ENCODE peak calls at places on chromosomes 11 and 22, in six cellular contexts. C is KBM-7; Q is RWPE1; O is HT-29; L is neuronal stem cell; T is stimulated activated CD4-positive, alpha-beta T cell treated with anti-CD3 and anti-CD28 coated beads, Interleukin-12 subunit alpha, Interleukin-12 subunit beta, amount 100 ng/mL, for 24 hours. P is an unnamed sample.

GRCh38 chr22:44383652-44384562 is 71.2 kb upstream of the SHISAL1 start:
- DNase-seq in T (no peak), Q (no peak), L (no peak), O (no peak), C (no peak), P (no peak)

GRCh38 chr11:76524919-76525318 is 80.1 kb downstream of the EMSY start:
- DNase-seq in L (no peak), T (no peak), C (no peak), O (peak), Q (peak), P (no peak)

GRCh38 chr11:121578216-121579063 is 125.7 kb upstream of the SORL1-AS1 start:
- DNase-seq in C (peak), L (no peak), T (no peak), O (no peak), Q (no peak), P (no peak)

GRCh38 chr22:37462426-37462825 is 23.8 kb downstream of the MFNG start:
- DNase-seq in C (no peak), T (no peak), O (no peak), L (no peak), Q (no peak), P (no peak)

GRCh38 chr11:127454856-127455255 is 454.3 kb upstream of the KIRREL3 start:
- DNase-seq in T (no peak), Q (no peak), O (no peak), L (no peak), C (no peak), P (no peak)

GRCh38 chr11:73140213-73141030 is 1.7 kb downstream of the FCHSD2 start:
- DNase-seq in Q (peak), O (peak), T (no peak), L (peak), C (peak), P (no peak)

GRCh38 chr22:46931414-46931813 is 169.0 kb downstream of the TBC1D22A start:
- DNase-seq in L (no peak), O (peak), C (no peak), T (no peak), Q (peak), P (no peak)

GRCh38 chr11:72036687-72037086 is 38.0 kb downstream of the IL18BP start:
- DNase-seq in Q (no peak), L (no peak), C (no peak), O (no peak), T (no peak), P (no peak)

GRCh38 chr11:85749287-85749834 is 61.6 kb downstream of the SYTL2 start:
- DNase-seq in T (no peak), O (no peak), C (peak), Q (no peak), L (no peak), P (no peak)

GRCh38 chr11:95556342-95557151 is 233.0 kb downstream of the FAM76B start:
- DNase-seq in C (no peak), T (no peak), O (no peak), Q (no peak), L (peak), P (no peak)

GRCh38 chr11:131041331-131042040 is 125.2 kb upstream of the SNX19 start:
- DNase-seq in Q (peak), L (no peak), T (no peak), O (no peak), C (no peak), P (no peak)

GRCh38 chr11:17351510-17352176 is at the start of gene NCR3LG1:
- DNase-seq in C (peak), O (peak), Q (no peak), T (peak), L (peak), P (no peak)

GRCh38 chr11:109940816-109941215 is 152.4 kb upstream of the ZC3H12C start:
- DNase-seq in L (no peak), C (no peak), Q (peak), O (no peak), T (no peak), P (no peak)

GRCh38 chr11:36574486-36574885 is 6.7 kb downstream of the RAG1 start:
- DNase-seq in C (no peak), L (no peak), Q (no peak), T (no peak), O (no peak), P (no peak)

GRCh38 chr22:19868773-19869471 is 14.2 kb upstream of the GNB1L start:
- DNase-seq in T (no peak), O (no peak), C (no peak), Q (no peak), L (no peak), P (no peak)

GRCh38 chr11:36156486-36157150 is 132.6 kb downstream of the COMMD9 start:
- DNase-seq in L (no peak), O (no peak), C (no peak), Q (peak), T (no peak), P (no peak)

GRCh38 chr22:22882033-22882717 is 5.4 kb upstream of the IGLL5 start:
- DNase-seq in L (no peak), T (no peak), Q (no peak), O (no peak), C (peak), P (no peak)

GRCh38 chr22:29470159-29470855 is 9.7 kb upstream of the NEFH start:
- DNase-seq in C (no peak), O (peak), Q (peak), T (peak), L (peak), P (peak)